ENCODE peak calls at places on chromosomes 16 and 17, in four cellular contexts. P is HepG2, E is GM12878, J is K562. D is an unnamed sample.

GRCh38 chr17:72237223-72237622 is 116.4 kb downstream of the SOX9 start:
- DNase-seq in P (no peak), E (no peak), J (no peak), D (no peak)

GRCh38 chr16:23216658-23217246 is 34.2 kb downstream of the SCNN1G start:
- DNase-seq in P (no peak), E (no peak), J (no peak), D (no peak)

GRCh38 chr16:72024862-72025382 is 16.4 kb downstream of the DHODH start:
- DNase-seq in P (peak; percentile 37), E (no peak), J (no peak), D (no peak)

GRCh38 chr16:69443809-69444611 is 19.6 kb downstream of the CYB5B start:
- DNase-seq in P (no peak), E (no peak), J (peak; percentile 21), D (no peak)

GRCh38 chr17:48247603-48248002 is 140.0 kb downstream of the SNX11 start:
- DNase-seq in P (no peak), E (no peak), J (no peak), D (no peak)

GRCh38 chr16:65185379-65185778 is 63.5 kb upstream of the CDH11 start:
- DNase-seq in P (no peak), E (no peak), J (no peak), D (no peak)

GRCh38 chr17:45770632-45771472 is 13.3 kb upstream of the CRHR1 start:
- DNase-seq in P (no peak), E (no peak), J (no peak), D (no peak)

GRCh38 chr17:57048096-57048495 is 37.0 kb upstream of the AKAP1 start:
- DNase-seq in P (no peak), E (no peak), J (no peak), D (no peak)

GRCh38 chr16:31695667-31696066 is 168.0 kb downstream of the AHSP start:
- DNase-seq in P (no peak), E (no peak), J (no peak), D (no peak)

GRCh38 chr17:8060274-8060673 is 21.4 kb downstream of the ALOX15B start:
- DNase-seq in P (peak; percentile 65), E (peak; percentile 19), J (peak; percentile 58), D (peak; percentile 75)

GRCh38 chr17:75006653-75007052 is 5.8 kb upstream of the MRPL58 start:
- DNase-seq in P (peak; percentile 69), E (no peak), J (peak; percentile 54), D (no peak)

GRCh38 chr16:81671738-81672597 is 107.1 kb upstream of the PLCG2 start:
- DNase-seq in P (no peak), E (no peak), J (no peak), D (no peak)

GRCh38 chr17:17877548-17878358 is 41.0 kb upstream of the SREBF1 start:
- DNase-seq in P (no peak), E (no peak), J (no peak), D (no peak)

GRCh38 chr16:28931801-28932225 is at the start of gene CD19:
- DNase-seq in P (no peak), E (no peak), J (no peak), D (no peak)

GRCh38 chr17:47239663-47240374 is 13.8 kb upstream of the ITGB3 start:
- DNase-seq in P (no peak), E (peak; percentile 40), J (no peak), D (peak; percentile 69)

GRCh38 chr16:72987480-72987901 is 60.4 kb downstream of the ZFHX3 start:
- DNase-seq in P (no peak), E (no peak), J (no peak), D (no peak)

GRCh38 chr16:82439678-82440293 is 187.0 kb upstream of the CDH13 start:
- DNase-seq in P (peak; percentile 9), E (no peak), J (peak; percentile 17), D (peak; percentile 12)

GRCh38 chr16:4613636-4614570 is 785 bp downstream of the UBALD1 start:
- DNase-seq in P (peak; percentile 42), E (no peak), J (peak; percentile 77), D (no peak)

GRCh38 chr16:79740153-79740720 is 139.7 kb upstream of the MAF start:
- DNase-seq in P (peak; percentile 56), E (no peak), J (no peak), D (no peak)

GRCh38 chr17:53629188-53629587 is 193.5 kb upstream of the KIF2B start:
- DNase-seq in P (no peak), E (no peak), J (no peak), D (no peak)

GRCh38 chr17:45848868-45849535 is 4.3 kb downstream of the SPPL2C start:
- DNase-seq in P (no peak), E (no peak), J (no peak), D (no peak)

GRCh38 chr17:37045271-37045946 is 96.7 kb downstream of the AATF start:
- DNase-seq in P (no peak), E (no peak), J (no peak), D (no peak)

GRCh38 chr16:2234813-2235170 is 1.5 kb upstream of the DNASE1L2 start:
- DNase-seq in P (no peak), E (no peak), J (no peak), D (no peak)

GRCh38 chr16:49918257-49918656 is 62.3 kb upstream of the ZNF423 start:
- DNase-seq in P (no peak), E (no peak), J (peak; percentile 49), D (no peak)

GRCh38 chr16:88784074-88784855 is 755 bp downstream of the PIEZO1 start:
- DNase-seq in P (peak; percentile 75), E (no peak), J (peak; percentile 79), D (no peak)

GRCh38 chr16:5509336-5509735 is 411.7 kb upstream of the EEF2KMT start:
- DNase-seq in P (no peak), E (no peak), J (no peak), D (no peak)

GRCh38 chr17:56110463-56111138 is 42.7 kb upstream of the ANKFN1 start:
- DNase-seq in P (no peak), E (no peak), J (no peak), D (no peak)

GRCh38 chr17:63437287-63438091 is 8.6 kb downstream of the CYB561 start:
- DNase-seq in P (no peak), E (no peak), J (peak; percentile 58), D (no peak)

GRCh38 chr17:27296427-27296979 is 2.6 kb downstream of the WSB1 start:
- DNase-seq in P (no peak), E (no peak), J (no peak), D (no peak)

GRCh38 chr16:85384831-85385462 is 228.2 kb upstream of the GSE1 start:
- DNase-seq in P (no peak), E (no peak), J (no peak), D (no peak)

GRCh38 chr17:28133562-28133970 is 91.1 kb downstream of the NLK start:
- DNase-seq in P (no peak), E (no peak), J (no peak), D (no peak)

GRCh38 chr17:4233668-4234258 is 30.0 kb downstream of the ANKFY1 start:
- DNase-seq in P (no peak), E (no peak), J (no peak), D (no peak)

GRCh38 chr17:4229627-4230026 is 34.2 kb downstream of the ANKFY1 start:
- DNase-seq in P (no peak), E (no peak), J (no peak), D (no peak)

GRCh38 chr17:4234406-4234805 is 29.4 kb downstream of the ANKFY1 start:
- DNase-seq in P (no peak), E (no peak), J (no peak), D (no peak)

GRCh38 chr17:4232168-4232813 is 31.5 kb downstream of the ANKFY1 start:
- DNase-seq in P (no peak), E (no peak), J (no peak), D (no peak)

GRCh38 chr17:4230142-4230541 is 33.6 kb downstream of the ANKFY1 start:
- DNase-seq in P (no peak), E (no peak), J (no peak), D (peak; percentile 31)
- TF ChIP-seq SP1 in P (no peak), E (no peak), J (no peak), D (no peak)

GRCh38 chr17:81282141-81282540 is 13.0 kb downstream of the SLC38A10 start:
- DNase-seq in P (no peak), E (no peak), J (no peak), D (no peak)

GRCh38 chr17:81280571-81280970 is 14.5 kb downstream of the SLC38A10 start:
- DNase-seq in P (no peak), E (no peak), J (no peak), D (no peak)

GRCh38 chr17:81285179-81285878 is 9.8 kb downstream of the SLC38A10 start:
- DNase-seq in P (no peak), E (no peak), J (peak; percentile 80), D (no peak)

GRCh38 chr17:81285894-81286293 is 9.2 kb downstream of the SLC38A10 start:
- DNase-seq in P (no peak), E (no peak), J (no peak), D (no peak)

GRCh38 chr17:81282876-81283275 is 12.2 kb downstream of the SLC38A10 start:
- DNase-seq in P (no peak), E (no peak), J (no peak), D (no peak)
- TF ChIP-seq REST in P (no peak), E (no peak), J (no peak), D (no peak)

DNA sequence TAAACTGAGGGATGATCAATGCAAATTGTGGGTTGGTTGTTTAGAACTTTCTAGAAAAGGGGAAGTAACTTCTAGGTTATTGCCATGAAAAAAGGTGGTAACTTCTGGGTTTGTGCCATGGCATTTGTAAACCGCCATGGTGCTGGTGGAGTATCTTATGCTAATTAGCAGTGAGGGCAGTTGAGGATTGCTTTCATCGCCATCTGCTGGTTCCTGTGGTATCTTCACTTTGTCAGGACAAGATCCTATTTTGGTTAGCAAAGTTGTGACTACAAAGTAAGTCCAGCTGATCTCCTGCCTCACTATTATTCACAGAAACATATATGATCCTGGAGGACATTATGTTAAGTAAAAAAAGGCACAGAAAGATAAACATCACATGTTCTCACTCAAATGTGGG is 1332.3 kb downstream of the CDH11 start:
- DNase-seq in P (no peak), E (no peak), J (no peak), D (no peak)
- TF ChIP-seq POLR2AphosphoS5 in P (no peak), E (no peak), J (no peak), D (no peak)

GRCh38 chr16:10538583-10538982 is 41.8 kb downstream of the EMP2 start:
- DNase-seq in P (no peak), E (no peak), J (no peak), D (no peak)

GRCh38 chr16:10543231-10543630 is 37.2 kb downstream of the EMP2 start:
- DNase-seq in P (no peak), E (no peak), J (no peak), D (no peak)

GRCh38 chr16:10539256-10539655 is 41.1 kb downstream of the EMP2 start:
- DNase-seq in P (no peak), E (no peak), J (no peak), D (no peak)

GRCh38 chr16:10539793-10540192 is 40.6 kb downstream of the EMP2 start:
- DNase-seq in P (no peak), E (no peak), J (no peak), D (no peak)

DNA sequence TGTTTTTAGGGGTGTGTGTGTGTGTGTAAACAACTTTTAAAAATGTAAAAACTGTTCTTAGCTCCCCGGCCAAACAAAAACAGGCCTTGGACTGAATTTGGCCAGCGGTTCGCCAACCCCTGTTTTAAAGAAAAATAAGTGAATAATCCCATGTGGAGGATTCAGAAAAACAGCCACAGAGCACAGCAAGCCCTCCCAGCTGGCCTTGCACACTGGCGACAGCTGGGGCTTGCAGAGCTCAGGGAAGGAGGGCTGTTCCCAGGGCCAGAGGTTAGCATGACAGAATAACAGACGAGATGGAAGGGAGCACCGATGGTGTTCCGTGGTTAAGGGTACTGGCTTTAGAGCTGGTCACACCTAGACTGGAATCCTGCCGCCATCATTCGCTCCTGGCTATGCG is 39.0 kb downstream of the EMP2 start:
- DNase-seq in P (no peak), E (no peak), J (no peak), D (no peak)
- TF ChIP-seq SP1 in P (no peak), E (no peak), J (no peak), D (no peak)

D was measured in HCT116.